ENCODE peak calls at places on chromosomes 6 and 20, in five cellular contexts. One of them, this sample, is unnamed.

GRCh38 chr6:113318553-113318952 is 538.6 kb upstream of the MARCKS start:
- DNase-seq in HepG2: no peak
- DNase-seq in SK-N-SH: no peak
- DNase-seq in GM12878: no peak
- DNase-seq in H1: no peak
- DNase-seq in this sample: no peak

GRCh38 chr20:34984756-34985261 is 29.1 kb downstream of the MYH7B start:
- DNase-seq in HepG2: no peak
- DNase-seq in SK-N-SH: no peak
- DNase-seq in H1: no peak
- DNase-seq in GM12878: no peak
- DNase-seq in this sample: no peak

GRCh38 chr6:12614468-12614867 is 102.1 kb upstream of the PHACTR1 start:
- DNase-seq in H1: no peak
- DNase-seq in GM12878: no peak
- DNase-seq in HepG2: no peak
- DNase-seq in SK-N-SH: no peak
- DNase-seq in this sample: no peak

GRCh38 chr20:32847964-32848363 is 10.8 kb upstream of the EFCAB8 start:
- DNase-seq in GM12878: no peak
- DNase-seq in HepG2: no peak
- DNase-seq in H1: no peak
- DNase-seq in SK-N-SH: no peak
- DNase-seq in this sample: no peak

GRCh38 chr6:159979136-159979874 is 10.4 kb downstream of the IGF2R start:
- DNase-seq in HepG2: peak
- DNase-seq in SK-N-SH: no peak
- DNase-seq in GM12878: peak
- DNase-seq in H1: no peak
- DNase-seq in this sample: no peak

GRCh38 chr20:3606021-3606420 is 57.2 kb downstream of the GFRA4 start:
- DNase-seq in GM12878: no peak
- DNase-seq in SK-N-SH: no peak
- DNase-seq in H1: no peak
- DNase-seq in HepG2: no peak
- DNase-seq in this sample: no peak

GRCh38 chr20:58008866-58009265 is 219.6 kb downstream of the ANKRD60 start:
- DNase-seq in H1: no peak
- DNase-seq in HepG2: no peak
- DNase-seq in GM12878: no peak
- DNase-seq in SK-N-SH: no peak
- DNase-seq in this sample: no peak

GRCh38 chr20:46021361-46022359 is 7.4 kb upstream of the SLC12A5 start:
- DNase-seq in H1: peak
- DNase-seq in SK-N-SH: peak
- DNase-seq in HepG2: peak
- DNase-seq in GM12878: no peak
- DNase-seq in this sample: peak

GRCh38 chr20:35901678-35902544 is 52.4 kb downstream of the SCAND1 start:
- DNase-seq in SK-N-SH: no peak
- DNase-seq in H1: no peak
- DNase-seq in GM12878: no peak
- DNase-seq in HepG2: peak
- DNase-seq in this sample: no peak

GRCh38 chr20:62142252-62143117 is 709 bp downstream of the PSMA7 start:
- DNase-seq in SK-N-SH: peak
- DNase-seq in HepG2: no peak
- DNase-seq in GM12878: no peak
- DNase-seq in H1: no peak
- DNase-seq in this sample: no peak

GRCh38 chr20:1299522-1299921 is 29.4 kb downstream of the SDCBP2 start:
- DNase-seq in HepG2: no peak
- DNase-seq in H1: no peak
- DNase-seq in GM12878: no peak
- DNase-seq in SK-N-SH: peak
- DNase-seq in this sample: peak

GRCh38 chr6:26604797-26605196 is 8.0 kb downstream of the ABT1 start:
- DNase-seq in HepG2: no peak
- DNase-seq in H1: no peak
- DNase-seq in GM12878: no peak
- DNase-seq in SK-N-SH: no peak
- DNase-seq in this sample: no peak

GRCh38 chr6:139027620-139028182 is 844 bp upstream of the ABRACL start:
- DNase-seq in GM12878: peak
- DNase-seq in H1: no peak
- DNase-seq in HepG2: no peak
- DNase-seq in SK-N-SH: no peak
- DNase-seq in this sample: peak

GRCh38 chr6:82430611-82431010 is 67.0 kb downstream of the TPBG start:
- DNase-seq in HepG2: no peak
- DNase-seq in GM12878: no peak
- DNase-seq in H1: no peak
- DNase-seq in SK-N-SH: no peak
- DNase-seq in this sample: no peak

GRCh38 chr6:41073968-41074691 is 1.4 kb downstream of the NFYA start:
- DNase-seq in HepG2: no peak
- DNase-seq in SK-N-SH: no peak
- DNase-seq in H1: no peak
- DNase-seq in GM12878: no peak
- DNase-seq in this sample: no peak

GRCh38 chr20:62367483-62368302 is 581 bp upstream of the LAMA5 start:
- DNase-seq in HepG2: peak
- DNase-seq in GM12878: no peak
- DNase-seq in H1: no peak
- DNase-seq in SK-N-SH: peak
- DNase-seq in this sample: peak

GRCh38 chr6:150535151-150535816 is 64.4 kb upstream of the PLEKHG1 start:
- DNase-seq in HepG2: peak
- DNase-seq in SK-N-SH: no peak
- DNase-seq in H1: no peak
- DNase-seq in GM12878: no peak
- DNase-seq in this sample: no peak

GRCh38 chr6:166497087-166497899 is 89.2 kb downstream of the RAMACL start:
- DNase-seq in H1: no peak
- DNase-seq in SK-N-SH: no peak
- DNase-seq in GM12878: no peak
- DNase-seq in HepG2: no peak
- DNase-seq in this sample: no peak

GRCh38 chr6:112357801-112358200 is 10.7 kb downstream of the RFPL4B start:
- DNase-seq in GM12878: no peak
- DNase-seq in SK-N-SH: no peak
- DNase-seq in HepG2: no peak
- DNase-seq in H1: no peak
- DNase-seq in this sample: no peak

GRCh38 chr6:54875539-54875938 is 29.0 kb downstream of the FAM83B start:
- DNase-seq in GM12878: no peak
- DNase-seq in H1: no peak
- DNase-seq in SK-N-SH: no peak
- DNase-seq in HepG2: no peak
- DNase-seq in this sample: no peak

GRCh38 chr20:7798176-7798575 is 142.1 kb downstream of the HAO1 start:
- DNase-seq in SK-N-SH: no peak
- DNase-seq in GM12878: no peak
- DNase-seq in HepG2: no peak
- DNase-seq in H1: no peak
- DNase-seq in this sample: no peak

GRCh38 chr6:9621276-9621675 is 793.6 kb downstream of the TFAP2A start:
- DNase-seq in H1: no peak
- DNase-seq in HepG2: no peak
- DNase-seq in GM12878: no peak
- DNase-seq in SK-N-SH: no peak
- DNase-seq in this sample: no peak

GRCh38 chr20:354298-354977 is 7.5 kb downstream of the NRSN2 start:
- DNase-seq in H1: no peak
- DNase-seq in SK-N-SH: peak
- DNase-seq in HepG2: peak
- DNase-seq in GM12878: no peak
- DNase-seq in this sample: no peak

GRCh38 chr6:154509421-154510143 is 903 bp downstream of the CNKSR3 start:
- DNase-seq in GM12878: no peak
- DNase-seq in H1: no peak
- DNase-seq in HepG2: peak
- DNase-seq in SK-N-SH: peak
- DNase-seq in this sample: no peak

GRCh38 chr6:155495011-155495768 is 39.6 kb upstream of the NOX3 start:
- DNase-seq in H1: peak
- DNase-seq in HepG2: peak
- DNase-seq in GM12878: no peak
- DNase-seq in SK-N-SH: peak
- DNase-seq in this sample: peak

GRCh38 chr6:128899651-128900050 is 16.7 kb downstream of the LAMA2 start:
- DNase-seq in SK-N-SH: no peak
- DNase-seq in H1: no peak
- DNase-seq in HepG2: no peak
- DNase-seq in GM12878: no peak
- DNase-seq in this sample: no peak

GRCh38 chr20:17617212-17617867 is 47.5 kb downstream of the DSTN start:
- DNase-seq in HepG2: peak
- DNase-seq in GM12878: no peak
- DNase-seq in SK-N-SH: peak
- DNase-seq in H1: no peak
- DNase-seq in this sample: peak

GRCh38 chr6:129345890-129346289 is 364.1 kb downstream of the ARHGAP18 start:
- DNase-seq in H1: no peak
- DNase-seq in SK-N-SH: no peak
- DNase-seq in HepG2: no peak
- DNase-seq in GM12878: no peak
- DNase-seq in this sample: no peak

GRCh38 chr6:42911171-42912021 is 4.5 kb upstream of the PTCRA start:
- DNase-seq in GM12878: no peak
- DNase-seq in HepG2: no peak
- DNase-seq in SK-N-SH: peak
- DNase-seq in H1: no peak
- DNase-seq in this sample: no peak

GRCh38 chr20:45946149-45946970 is 11.9 kb downstream of the PCIF1 start:
- DNase-seq in GM12878: no peak
- DNase-seq in H1: no peak
- DNase-seq in HepG2: peak
- DNase-seq in SK-N-SH: no peak
- DNase-seq in this sample: peak

GRCh38 chr6:93916716-93917115 is 497.4 kb upstream of the EPHA7 start:
- DNase-seq in GM12878: no peak
- DNase-seq in HepG2: no peak
- DNase-seq in SK-N-SH: no peak
- DNase-seq in H1: no peak
- DNase-seq in this sample: no peak

GRCh38 chr6:33343953-33344611 is 26.5 kb upstream of the ZBTB22 start:
- DNase-seq in HepG2: no peak
- DNase-seq in GM12878: no peak
- DNase-seq in SK-N-SH: no peak
- DNase-seq in H1: no peak
- DNase-seq in this sample: no peak

GRCh38 chr20:63232235-63233060 is 3.3 kb upstream of the BIRC7 start:
- DNase-seq in GM12878: no peak
- DNase-seq in HepG2: no peak
- DNase-seq in SK-N-SH: no peak
- DNase-seq in H1: no peak
- DNase-seq in this sample: no peak

DNA sequence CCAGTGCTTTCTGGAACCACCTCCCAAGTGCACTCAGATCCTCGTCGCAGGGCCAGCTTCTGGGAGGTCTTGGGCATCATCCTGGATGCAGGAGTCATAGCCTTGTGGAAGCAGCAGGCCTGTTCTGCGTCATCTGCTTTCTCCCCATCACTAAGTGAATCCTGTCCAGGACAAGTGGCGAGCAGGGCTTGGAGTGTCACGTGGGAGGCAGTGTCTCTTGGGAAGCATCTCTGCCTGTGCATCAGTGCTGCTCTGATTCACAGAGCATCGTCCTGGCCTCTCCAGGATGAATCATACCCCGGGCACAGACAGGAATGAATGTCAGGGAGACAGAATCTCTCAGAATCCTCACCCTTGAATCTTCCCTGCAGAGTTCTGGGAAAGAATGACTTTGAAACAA is 32.8 kb downstream of the SYNDIG1 start:
- DNase-seq in GM12878: no peak
- DNase-seq in SK-N-SH: peak
- DNase-seq in H1: no peak
- DNase-seq in HepG2: no peak
- DNase-seq in this sample: no peak
- TF ChIP-seq GABPA in GM12878: no peak
- TF ChIP-seq GABPA in SK-N-SH: no peak
- TF ChIP-seq GABPA in H1: no peak
- TF ChIP-seq GABPA in HepG2: no peak
- TF ChIP-seq GABPA in this sample: no peak

DNA sequence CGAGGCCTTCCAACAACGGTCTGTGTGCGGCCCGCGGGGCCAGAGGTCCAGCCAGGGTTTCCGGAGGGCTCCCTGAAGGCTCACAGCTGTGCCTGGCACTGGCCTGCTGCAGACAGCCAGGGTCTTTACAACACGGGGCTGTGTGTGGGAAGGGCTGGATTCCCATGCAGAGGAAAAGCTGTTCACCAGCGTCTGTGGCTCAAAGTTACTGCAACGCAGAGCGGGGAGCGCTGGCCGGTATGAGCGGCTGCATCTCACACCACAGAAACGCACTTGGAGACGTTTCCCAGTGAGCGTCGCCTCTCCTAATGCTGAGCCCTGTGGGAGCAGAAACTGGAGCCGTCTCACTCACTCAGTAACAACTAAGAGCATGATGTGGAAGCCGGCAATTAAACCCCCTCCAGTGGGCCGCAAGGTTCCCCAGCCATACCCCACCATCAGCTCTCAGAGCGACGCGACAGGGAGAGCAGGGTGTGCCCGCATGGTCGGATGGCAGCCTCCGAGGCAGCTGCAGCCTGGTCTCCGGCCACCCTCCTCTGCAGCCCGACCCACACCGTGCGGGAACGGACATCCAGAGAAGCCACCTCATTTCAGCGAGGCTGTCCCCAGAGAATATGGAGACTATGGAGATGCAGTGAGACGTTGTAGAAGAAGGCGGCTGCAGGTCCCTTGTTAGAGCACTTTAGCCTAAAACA is 42.6 kb downstream of the DLL1 start:
- DNase-seq in HepG2: no peak
- DNase-seq in H1: no peak
- DNase-seq in SK-N-SH: no peak
- DNase-seq in GM12878: no peak
- DNase-seq in this sample: no peak
- H3K4me3 ChIP-seq in HepG2: no peak
- H3K4me3 ChIP-seq in H1: no peak
- H3K4me3 ChIP-seq in SK-N-SH: no peak
- H3K4me3 ChIP-seq in GM12878: no peak
- H3K4me3 ChIP-seq in this sample: no peak

DNA sequence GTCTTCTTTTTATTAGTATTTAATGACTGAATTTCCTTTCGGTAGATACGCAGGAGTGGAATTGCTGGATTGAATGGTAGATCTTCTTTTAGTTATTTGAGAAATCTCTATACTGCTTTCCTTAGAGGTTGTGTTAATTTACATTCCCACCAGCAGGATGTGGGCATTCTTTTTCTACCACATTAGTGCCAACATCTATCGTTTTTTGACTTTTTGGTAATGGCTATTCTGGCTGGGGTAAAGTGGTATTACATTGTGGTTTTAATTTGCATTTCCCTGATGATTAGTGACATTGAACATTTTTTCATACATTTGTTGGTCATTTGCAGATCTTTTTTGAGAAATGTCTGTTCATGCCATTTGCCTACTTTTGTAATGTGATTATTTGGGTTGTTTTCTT is 37.1 kb downstream of the SUMO4 start:
- DNase-seq in GM12878: no peak
- DNase-seq in SK-N-SH: no peak
- DNase-seq in H1: no peak
- DNase-seq in HepG2: no peak
- DNase-seq in this sample: no peak
- TF ChIP-seq CTCF in GM12878: no peak
- TF ChIP-seq CTCF in SK-N-SH: no peak
- TF ChIP-seq CTCF in H1: no peak
- TF ChIP-seq CTCF in HepG2: no peak
- TF ChIP-seq CTCF in this sample: no peak

GRCh38 chr6:16950825-16951495 is 150.9 kb upstream of the STMND1 start:
- DNase-seq in HepG2: no peak
- DNase-seq in GM12878: no peak
- DNase-seq in SK-N-SH: no peak
- DNase-seq in H1: no peak
- DNase-seq in this sample: no peak
- TF ChIP-seq GABPA in HepG2: no peak
- TF ChIP-seq GABPA in GM12878: no peak
- TF ChIP-seq GABPA in SK-N-SH: no peak
- TF ChIP-seq GABPA in H1: no peak
- TF ChIP-seq GABPA in this sample: no peak

This sample was measured in HL-60.